ENCODE peak calls at places on chromosomes 11 and 22, in six cellular contexts. One of them, this sample, is unnamed.
A peak's percentile ranks its signal among the peaks of the same experiment; 100 is the strongest.

GRCh38 chr11:17428930-17429329 is 40.5 kb upstream of the KCNJ11 start:
- DNase-seq in keratinocyte: no peak
- DNase-seq in brain microvascular endothelial cell: no peak
- DNase-seq in OCI-LY7: no peak
- DNase-seq in CD8-positive, alpha-beta T cell: no peak
- DNase-seq in CD8-positive, alpha-beta memory T cell: no peak
- DNase-seq in this sample: no peak

GRCh38 chr11:91373497-91373896 is 851.1 kb upstream of the FAT3 start:
- DNase-seq in keratinocyte: no peak
- DNase-seq in brain microvascular endothelial cell: no peak
- DNase-seq in OCI-LY7: no peak
- DNase-seq in CD8-positive, alpha-beta T cell: no peak
- DNase-seq in CD8-positive, alpha-beta memory T cell: no peak
- DNase-seq in this sample: no peak

GRCh38 chr22:48885271-48885918 is 942.3 kb downstream of the BRD1 start:
- DNase-seq in keratinocyte: no peak
- DNase-seq in brain microvascular endothelial cell: no peak
- DNase-seq in OCI-LY7: no peak
- DNase-seq in CD8-positive, alpha-beta T cell: no peak
- DNase-seq in CD8-positive, alpha-beta memory T cell: peak; percentile 40
- DNase-seq in this sample: no peak

GRCh38 chr11:44563716-44564115 is 1.7 kb upstream of the CD82 start:
- DNase-seq in keratinocyte: no peak
- DNase-seq in brain microvascular endothelial cell: peak; percentile 70
- DNase-seq in OCI-LY7: no peak
- DNase-seq in CD8-positive, alpha-beta T cell: no peak
- DNase-seq in CD8-positive, alpha-beta memory T cell: no peak
- DNase-seq in this sample: peak; percentile 68

GRCh38 chr11:118873804-118874203 is 9.9 kb upstream of the CXCR5 start:
- DNase-seq in keratinocyte: no peak
- DNase-seq in brain microvascular endothelial cell: no peak
- DNase-seq in OCI-LY7: no peak
- DNase-seq in CD8-positive, alpha-beta T cell: no peak
- DNase-seq in CD8-positive, alpha-beta memory T cell: no peak
- DNase-seq in this sample: no peak

GRCh38 chr11:70760416-70761020 is 362.2 kb downstream of the CTTN start:
- DNase-seq in keratinocyte: no peak
- DNase-seq in brain microvascular endothelial cell: no peak
- DNase-seq in OCI-LY7: no peak
- DNase-seq in CD8-positive, alpha-beta T cell: no peak
- DNase-seq in CD8-positive, alpha-beta memory T cell: no peak
- DNase-seq in this sample: no peak

GRCh38 chr11:83191986-83192385 is 1.5 kb upstream of the ANKRD42 start:
- DNase-seq in keratinocyte: no peak
- DNase-seq in brain microvascular endothelial cell: no peak
- DNase-seq in OCI-LY7: no peak
- DNase-seq in CD8-positive, alpha-beta T cell: no peak
- DNase-seq in CD8-positive, alpha-beta memory T cell: no peak
- DNase-seq in this sample: no peak

GRCh38 chr22:29539105-29539504 is 14.5 kb downstream of the THOC5 start:
- DNase-seq in keratinocyte: no peak
- DNase-seq in brain microvascular endothelial cell: no peak
- DNase-seq in OCI-LY7: no peak
- DNase-seq in CD8-positive, alpha-beta T cell: no peak
- DNase-seq in CD8-positive, alpha-beta memory T cell: no peak
- DNase-seq in this sample: no peak

GRCh38 chr11:7575841-7576451 is 62.1 kb downstream of the PPFIBP2 start:
- DNase-seq in keratinocyte: no peak
- DNase-seq in brain microvascular endothelial cell: no peak
- DNase-seq in OCI-LY7: no peak
- DNase-seq in CD8-positive, alpha-beta T cell: no peak
- DNase-seq in CD8-positive, alpha-beta memory T cell: no peak
- DNase-seq in this sample: no peak

GRCh38 chr11:94968334-94968958 is 4.9 kb downstream of the CWC15 start:
- DNase-seq in keratinocyte: no peak
- DNase-seq in brain microvascular endothelial cell: no peak
- DNase-seq in OCI-LY7: peak; percentile 20
- DNase-seq in CD8-positive, alpha-beta T cell: no peak
- DNase-seq in CD8-positive, alpha-beta memory T cell: no peak
- DNase-seq in this sample: peak; percentile 75

GRCh38 chr11:44269369-44270351 is 40.3 kb downstream of the ALX4 start:
- DNase-seq in keratinocyte: no peak
- DNase-seq in brain microvascular endothelial cell: peak; percentile 80
- DNase-seq in OCI-LY7: no peak
- DNase-seq in CD8-positive, alpha-beta T cell: no peak
- DNase-seq in CD8-positive, alpha-beta memory T cell: no peak
- DNase-seq in this sample: peak; percentile 41

GRCh38 chr22:42270178-42270511 is 308 bp downstream of the TCF20 start:
- DNase-seq in keratinocyte: no peak
- DNase-seq in brain microvascular endothelial cell: no peak
- DNase-seq in OCI-LY7: no peak
- DNase-seq in CD8-positive, alpha-beta T cell: peak; percentile 67
- DNase-seq in CD8-positive, alpha-beta memory T cell: peak; percentile 63
- DNase-seq in this sample: no peak
- H3K4me3 ChIP-seq in keratinocyte: peak overlapping the region; percentile 83
- H3K4me3 ChIP-seq in brain microvascular endothelial cell: peak overlapping the region; percentile 84
- H3K4me3 ChIP-seq in OCI-LY7: peak overlapping the region; percentile 100
- H3K4me3 ChIP-seq in CD8-positive, alpha-beta T cell: peak overlapping the region; percentile 95
- H3K4me3 ChIP-seq in CD8-positive, alpha-beta memory T cell: peak overlapping the region; percentile 77
- H3K4me3 ChIP-seq in this sample: peak overlapping the region; percentile 77

DNA sequence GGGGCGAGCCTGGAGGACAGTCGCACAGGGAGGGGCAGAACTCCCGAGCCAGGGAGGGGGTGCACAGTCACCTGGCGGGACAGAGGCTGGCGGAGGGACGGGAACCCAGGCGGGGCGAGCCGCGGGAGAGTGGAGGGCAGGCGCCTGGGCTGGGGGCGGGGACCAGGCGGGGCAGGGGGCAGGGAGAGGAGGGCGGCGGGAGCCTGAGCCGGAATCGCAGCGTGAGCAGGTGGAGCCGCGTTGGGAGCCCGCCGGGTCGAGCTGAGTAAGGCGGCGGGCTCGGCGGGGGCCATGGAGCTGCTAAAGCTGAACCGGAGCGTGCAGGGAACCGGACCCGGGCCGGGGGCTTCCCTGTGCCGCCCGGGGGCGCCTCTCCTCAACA is at the start of gene CCKBR:
- DNase-seq in keratinocyte: no peak
- DNase-seq in brain microvascular endothelial cell: no peak
- DNase-seq in OCI-LY7: no peak
- DNase-seq in CD8-positive, alpha-beta T cell: peak; percentile 57
- DNase-seq in CD8-positive, alpha-beta memory T cell: peak; percentile 51
- DNase-seq in this sample: no peak
- H3K4me3 ChIP-seq in keratinocyte: no peak within 1 kb of the TSS
- H3K4me3 ChIP-seq in brain microvascular endothelial cell: no peak within 1 kb of the TSS
- H3K4me3 ChIP-seq in OCI-LY7: no peak within 1 kb of the TSS
- H3K4me3 ChIP-seq in CD8-positive, alpha-beta T cell: peak within 1 kb of the TSS; percentile 53
- H3K4me3 ChIP-seq in CD8-positive, alpha-beta memory T cell: peak within 1 kb of the TSS; percentile 50
- H3K4me3 ChIP-seq in this sample: no peak within 1 kb of the TSS

DNA sequence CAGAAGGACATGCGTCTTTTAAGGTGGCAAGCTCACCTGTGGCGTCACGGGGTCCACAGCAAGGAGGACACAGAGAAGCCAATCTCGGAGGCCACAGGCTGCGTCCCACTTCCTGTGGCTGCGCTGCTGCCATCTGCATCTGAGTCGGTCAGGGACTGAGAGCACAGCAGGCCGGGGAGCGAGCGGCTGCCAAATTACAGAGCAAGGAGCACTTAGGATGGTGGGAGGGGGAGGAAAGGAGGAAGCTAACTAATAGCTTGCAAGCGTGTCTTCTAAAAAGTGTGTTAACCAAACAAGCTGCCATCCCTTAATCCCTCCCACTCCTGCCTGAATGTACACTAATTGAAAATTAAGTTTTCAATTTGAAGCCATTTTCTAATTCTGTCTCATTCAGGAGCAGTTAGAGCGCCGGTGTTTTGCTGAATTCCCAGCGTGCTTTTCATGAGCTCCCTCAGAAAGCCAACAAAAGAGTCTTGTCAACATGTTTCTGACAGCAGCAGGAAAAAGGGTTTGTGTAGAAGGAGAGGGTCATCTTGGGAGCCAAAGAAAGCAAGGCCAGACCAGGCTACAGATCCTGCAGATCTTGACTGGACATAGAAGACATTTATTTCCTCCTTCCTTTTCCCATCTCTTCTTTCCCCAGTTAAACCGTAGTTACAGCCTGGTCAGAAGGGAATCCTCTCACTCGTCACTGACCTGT is 42.4 kb upstream of the API5 start:
- DNase-seq in keratinocyte: no peak
- DNase-seq in brain microvascular endothelial cell: no peak
- DNase-seq in OCI-LY7: no peak
- DNase-seq in CD8-positive, alpha-beta T cell: no peak
- DNase-seq in CD8-positive, alpha-beta memory T cell: no peak
- DNase-seq in this sample: no peak
- H3K4me3 ChIP-seq in keratinocyte: no peak overlapping the region
- H3K4me3 ChIP-seq in brain microvascular endothelial cell: no peak overlapping the region
- H3K4me3 ChIP-seq in OCI-LY7: no peak overlapping the region
- H3K4me3 ChIP-seq in CD8-positive, alpha-beta T cell: no peak overlapping the region
- H3K4me3 ChIP-seq in CD8-positive, alpha-beta memory T cell: no peak overlapping the region
- H3K4me3 ChIP-seq in this sample: no peak overlapping the region

DNA sequence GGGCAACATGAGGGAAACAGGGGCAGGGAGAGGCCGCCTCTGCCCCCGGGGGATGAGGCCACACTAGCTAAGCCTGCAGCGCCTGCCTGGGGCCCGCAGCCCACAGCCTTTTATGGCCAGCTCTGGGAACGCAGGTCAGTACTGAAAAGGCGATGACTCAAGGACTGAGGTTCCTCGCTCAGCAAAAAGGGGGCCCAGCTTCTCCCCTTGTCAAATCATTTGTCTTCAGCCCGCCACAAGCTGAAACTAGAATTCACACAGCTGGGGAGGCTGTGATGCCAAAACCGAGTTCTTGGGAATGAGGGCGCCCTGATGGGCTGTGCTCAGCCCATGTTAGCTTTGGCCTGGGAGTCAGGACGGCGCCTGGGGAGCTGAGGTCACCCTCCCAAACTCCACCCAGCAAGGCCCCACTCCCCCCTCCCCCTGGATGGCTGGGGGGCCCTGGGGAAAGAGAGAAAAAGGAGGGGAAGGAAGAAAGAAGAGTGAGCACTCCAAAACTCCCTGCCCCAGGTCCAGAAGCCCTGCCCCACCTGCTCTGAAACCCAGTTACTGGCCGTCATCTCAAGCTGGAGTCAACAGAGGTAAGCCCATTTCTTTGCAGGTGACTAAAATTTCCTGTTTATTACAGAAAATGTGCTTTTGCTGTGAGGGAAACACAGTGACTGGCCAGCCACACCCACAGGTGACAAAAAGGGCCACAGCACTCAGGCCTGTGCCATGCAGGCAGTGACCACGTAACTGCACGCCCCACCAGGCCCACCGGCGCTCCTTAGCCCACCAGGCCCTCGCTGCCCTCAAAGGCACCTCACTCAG is 13.7 kb downstream of the EHD1 start:
- DNase-seq in keratinocyte: no peak
- DNase-seq in brain microvascular endothelial cell: peak; percentile 72
- DNase-seq in OCI-LY7: peak; percentile 75
- DNase-seq in CD8-positive, alpha-beta T cell: no peak
- DNase-seq in CD8-positive, alpha-beta memory T cell: no peak
- DNase-seq in this sample: peak; percentile 97
- H3K4me3 ChIP-seq in keratinocyte: no peak overlapping the region
- H3K4me3 ChIP-seq in brain microvascular endothelial cell: no peak overlapping the region
- H3K4me3 ChIP-seq in OCI-LY7: peak overlapping the region; percentile 59
- H3K4me3 ChIP-seq in CD8-positive, alpha-beta T cell: peak overlapping the region; percentile 36
- H3K4me3 ChIP-seq in CD8-positive, alpha-beta memory T cell: peak overlapping the region; percentile 66
- H3K4me3 ChIP-seq in this sample: no peak overlapping the region

GRCh38 chr11:69501121-69501489 is 19.6 kb downstream of the LINC01488 start:
- DNase-seq in keratinocyte: no peak
- DNase-seq in brain microvascular endothelial cell: no peak
- DNase-seq in OCI-LY7: no peak
- DNase-seq in CD8-positive, alpha-beta T cell: no peak
- DNase-seq in CD8-positive, alpha-beta memory T cell: no peak
- DNase-seq in this sample: no peak
- H3K4me3 ChIP-seq in keratinocyte: no peak overlapping the region
- H3K4me3 ChIP-seq in brain microvascular endothelial cell: no peak overlapping the region
- H3K4me3 ChIP-seq in OCI-LY7: no peak overlapping the region
- H3K4me3 ChIP-seq in CD8-positive, alpha-beta T cell: no peak overlapping the region
- H3K4me3 ChIP-seq in CD8-positive, alpha-beta memory T cell: no peak overlapping the region
- H3K4me3 ChIP-seq in this sample: no peak overlapping the region

DNA sequence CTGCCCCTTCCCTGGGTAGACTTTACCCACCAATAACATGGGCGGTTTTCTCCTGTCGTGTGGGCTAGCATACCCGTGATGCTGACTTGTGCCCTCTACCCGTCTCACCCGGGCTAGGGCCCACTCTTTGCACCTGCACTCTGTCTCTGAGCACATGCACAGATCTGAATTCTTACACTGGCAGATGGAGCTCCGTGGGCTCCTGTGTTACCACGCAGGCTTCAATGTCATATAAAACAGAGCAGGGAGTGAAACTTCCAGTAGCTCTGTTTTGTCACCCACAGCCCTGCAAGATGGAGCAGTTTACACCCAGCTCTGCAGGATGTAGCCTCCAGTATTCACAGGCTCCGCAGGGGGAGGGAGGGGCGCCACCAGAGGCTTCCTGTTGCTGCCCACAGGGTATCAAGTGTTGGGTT is 1.7 kb downstream of the DGKZ start:
- DNase-seq in keratinocyte: no peak
- DNase-seq in brain microvascular endothelial cell: no peak
- DNase-seq in OCI-LY7: peak; percentile 75
- DNase-seq in CD8-positive, alpha-beta T cell: peak; percentile 88
- DNase-seq in CD8-positive, alpha-beta memory T cell: peak; percentile 79
- DNase-seq in this sample: no peak
- H3K4me3 ChIP-seq in keratinocyte: no peak overlapping the region
- H3K4me3 ChIP-seq in brain microvascular endothelial cell: no peak overlapping the region
- H3K4me3 ChIP-seq in OCI-LY7: peak overlapping the region; percentile 100
- H3K4me3 ChIP-seq in CD8-positive, alpha-beta T cell: peak overlapping the region; percentile 72
- H3K4me3 ChIP-seq in CD8-positive, alpha-beta memory T cell: peak overlapping the region; percentile 95
- H3K4me3 ChIP-seq in this sample: no peak overlapping the region

GRCh38 chr22:26414347-26414746 is 14.7 kb upstream of the ASPHD2 start:
- DNase-seq in keratinocyte: no peak
- DNase-seq in brain microvascular endothelial cell: no peak
- DNase-seq in OCI-LY7: no peak
- DNase-seq in CD8-positive, alpha-beta T cell: no peak
- DNase-seq in CD8-positive, alpha-beta memory T cell: no peak
- DNase-seq in this sample: no peak

GRCh38 chr22:26416670-26417270 is 12.3 kb upstream of the ASPHD2 start:
- DNase-seq in keratinocyte: peak; percentile 41
- DNase-seq in brain microvascular endothelial cell: peak; percentile 70
- DNase-seq in OCI-LY7: no peak
- DNase-seq in CD8-positive, alpha-beta T cell: no peak
- DNase-seq in CD8-positive, alpha-beta memory T cell: no peak
- DNase-seq in this sample: peak; percentile 63

GRCh38 chr22:26418620-26419019 is 10.4 kb upstream of the ASPHD2 start:
- DNase-seq in keratinocyte: no peak
- DNase-seq in brain microvascular endothelial cell: no peak
- DNase-seq in OCI-LY7: no peak
- DNase-seq in CD8-positive, alpha-beta T cell: no peak
- DNase-seq in CD8-positive, alpha-beta memory T cell: no peak
- DNase-seq in this sample: no peak

GRCh38 chr22:26417406-26417805 is 11.7 kb upstream of the ASPHD2 start:
- DNase-seq in keratinocyte: no peak
- DNase-seq in brain microvascular endothelial cell: no peak
- DNase-seq in OCI-LY7: no peak
- DNase-seq in CD8-positive, alpha-beta T cell: no peak
- DNase-seq in CD8-positive, alpha-beta memory T cell: no peak
- DNase-seq in this sample: no peak

GRCh38 chr22:26416256-26416655 is 12.8 kb upstream of the ASPHD2 start:
- DNase-seq in keratinocyte: no peak
- DNase-seq in brain microvascular endothelial cell: no peak
- DNase-seq in OCI-LY7: no peak
- DNase-seq in CD8-positive, alpha-beta T cell: no peak
- DNase-seq in CD8-positive, alpha-beta memory T cell: no peak
- DNase-seq in this sample: no peak
- H3K4me3 ChIP-seq in keratinocyte: no peak overlapping the region
- H3K4me3 ChIP-seq in brain microvascular endothelial cell: no peak overlapping the region
- H3K4me3 ChIP-seq in OCI-LY7: no peak overlapping the region
- H3K4me3 ChIP-seq in CD8-positive, alpha-beta T cell: no peak overlapping the region
- H3K4me3 ChIP-seq in CD8-positive, alpha-beta memory T cell: no peak overlapping the region
- H3K4me3 ChIP-seq in this sample: no peak overlapping the region

This sample was measured in fibroblast of mammary gland.